ENCODE peak calls at places on chromosome 4, in ten cellular contexts. G is HepG2, Y is K562, M is PC-9, W is SK-N-SH, V is mammary epithelial cell, A is fibroblast of lung, F is mesendoderm, H is GM12878, P is MM.1S. Z is an unnamed sample.
A peak's percentile ranks its signal among the peaks of the same experiment; 100 is the strongest.

GRCh38 chr4:87506974-87507701 is 22.0 kb downstream of the SPARCL1 start:
- DNase-seq in G (no peak), Y (no peak), M (no peak), W (no peak), V (peak; percentile 83), A (peak; percentile 92), F (peak; percentile 57), H (no peak), P (no peak), Z (peak; percentile 74)

GRCh38 chr4:3044812-3045499 is 29.4 kb downstream of the HTT-AS start:
- DNase-seq in G (no peak), Y (no peak), M (no peak), W (no peak), V (no peak), A (no peak), F (no peak), H (no peak), P (no peak), Z (no peak)

GRCh38 chr4:7630559-7631287 is 196.0 kb upstream of the PSAPL1 start:
- DNase-seq in G (peak; percentile 79), Y (no peak), M (peak; percentile 29), W (peak; percentile 75), V (peak; percentile 83), A (peak; percentile 78), F (no peak), H (no peak), P (no peak), Z (peak; percentile 97)

GRCh38 chr4:26178874-26179273 is 141.9 kb upstream of the RBPJ start:
- DNase-seq in G (no peak), Y (no peak), M (no peak), W (no peak), V (no peak), A (peak; percentile 65), F (no peak), H (no peak), P (no peak), Z (no peak)

GRCh38 chr4:8855781-8856245 is 15.8 kb downstream of the HMX1 start:
- DNase-seq in G (no peak), Y (peak; percentile 26), M (no peak), W (no peak), V (no peak), A (no peak), F (peak; percentile 84), H (no peak), P (no peak), Z (no peak)

GRCh38 chr4:156820931-156821330 is 150.7 kb downstream of the PDGFC start:
- DNase-seq in G (no peak), Y (no peak), M (no peak), W (no peak), V (no peak), A (peak; percentile 61), F (no peak), H (no peak), P (no peak), Z (no peak)

GRCh38 chr4:169085015-169085414 is 75.0 kb upstream of the CBR4 start:
- DNase-seq in G (no peak), Y (no peak), M (no peak), W (peak; percentile 51), V (no peak), A (no peak), F (no peak), H (no peak), P (no peak), Z (no peak)

GRCh38 chr4:175469519-175469918 is 342.5 kb downstream of the GPM6A start:
- DNase-seq in G (no peak), Y (no peak), M (peak; percentile 37), W (no peak), V (peak; percentile 12), A (no peak), F (peak; percentile 91), H (no peak), P (no peak), Z (no peak)

GRCh38 chr4:147865926-147866325 is 134.0 kb downstream of the ARHGAP10 start:
- DNase-seq in G (no peak), Y (no peak), M (no peak), W (no peak), V (no peak), A (peak; percentile 34), F (peak; percentile 18), H (no peak), P (no peak), Z (no peak)

GRCh38 chr4:139368990-139369389 is 66.7 kb upstream of the NDUFC1 start:
- DNase-seq in G (no peak), Y (no peak), M (no peak), W (no peak), V (no peak), A (no peak), F (no peak), H (no peak), P (no peak), Z (peak; percentile 18)

GRCh38 chr4:37905526-37906169 is 14.8 kb downstream of the TBC1D1 start:
- DNase-seq in G (no peak), Y (no peak), M (no peak), W (no peak), V (no peak), A (no peak), F (no peak), H (no peak), P (no peak), Z (no peak)

GRCh38 chr4:164977243-164978164 is at the start of gene TRIM61:
- DNase-seq in G (no peak), Y (peak; percentile 11), M (no peak), W (peak; percentile 11), V (no peak), A (peak; percentile 68), F (peak; percentile 92), H (peak; percentile 54), P (peak; percentile 81), Z (peak; percentile 72)
- H3K4me3 ChIP-seq in G (no peak within 1 kb of the TSS), Y (peak within 1 kb of the TSS; percentile 28), M (peak within 1 kb of the TSS; percentile 44), W (no peak within 1 kb of the TSS), V (no peak within 1 kb of the TSS), A (peak within 1 kb of the TSS; percentile 31), F (peak within 1 kb of the TSS; percentile 97), H (peak within 1 kb of the TSS; percentile 76), P (peak within 1 kb of the TSS; percentile 86), Z (peak within 1 kb of the TSS; percentile 83)

GRCh38 chr4:78331186-78331585 is 220.4 kb upstream of the ANXA3 start:
- DNase-seq in G (no peak), Y (no peak), M (no peak), W (no peak), V (no peak), A (no peak), F (peak; percentile 49), H (no peak), P (no peak), Z (no peak)

GRCh38 chr4:78337216-78337615 is 214.4 kb upstream of the ANXA3 start:
- DNase-seq in G (no peak), Y (no peak), M (no peak), W (no peak), V (no peak), A (no peak), F (no peak), H (no peak), P (no peak), Z (no peak)

GRCh38 chr4:78332974-78333373 is 218.6 kb upstream of the ANXA3 start:
- DNase-seq in G (no peak), Y (no peak), M (no peak), W (no peak), V (no peak), A (no peak), F (no peak), H (no peak), P (no peak), Z (no peak)

GRCh38 chr4:78336093-78336943 is 215.3 kb upstream of the ANXA3 start:
- DNase-seq in G (no peak), Y (no peak), M (peak; percentile 12), W (no peak), V (peak; percentile 1), A (peak; percentile 37), F (peak; percentile 86), H (no peak), P (no peak), Z (no peak)

DNA sequence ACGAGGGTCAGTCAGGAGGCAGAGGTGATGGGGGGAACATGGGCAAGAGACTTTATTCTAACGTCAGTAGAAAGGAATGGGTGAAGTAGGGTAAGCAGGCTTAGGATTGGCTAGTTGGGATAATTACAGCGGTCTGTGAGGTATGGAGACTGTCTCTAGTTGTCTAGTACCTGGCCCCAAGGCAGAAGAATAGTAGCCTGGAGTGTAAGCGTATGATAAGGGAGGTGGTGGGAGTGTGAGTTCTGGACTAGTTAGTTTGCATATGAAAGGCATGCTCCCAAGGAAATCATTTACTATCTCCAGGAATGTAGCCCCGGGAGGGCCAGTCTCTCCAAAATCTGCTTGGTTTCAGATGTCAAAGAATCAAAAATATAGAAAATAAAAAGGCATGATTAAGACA is 219.6 kb upstream of the ANXA3 start:
- DNase-seq in G (no peak), Y (no peak), M (no peak), W (no peak), V (no peak), A (no peak), F (peak; percentile 89), H (no peak), P (no peak), Z (no peak)
- H3K4me2 ChIP-seq in G (no peak overlapping the region), Y (no peak overlapping the region), M (no peak overlapping the region), W (no peak overlapping the region), V (no peak overlapping the region), A (no peak overlapping the region), F (no peak overlapping the region), H (no peak overlapping the region), P (no peak overlapping the region), Z (no peak overlapping the region)

DNA sequence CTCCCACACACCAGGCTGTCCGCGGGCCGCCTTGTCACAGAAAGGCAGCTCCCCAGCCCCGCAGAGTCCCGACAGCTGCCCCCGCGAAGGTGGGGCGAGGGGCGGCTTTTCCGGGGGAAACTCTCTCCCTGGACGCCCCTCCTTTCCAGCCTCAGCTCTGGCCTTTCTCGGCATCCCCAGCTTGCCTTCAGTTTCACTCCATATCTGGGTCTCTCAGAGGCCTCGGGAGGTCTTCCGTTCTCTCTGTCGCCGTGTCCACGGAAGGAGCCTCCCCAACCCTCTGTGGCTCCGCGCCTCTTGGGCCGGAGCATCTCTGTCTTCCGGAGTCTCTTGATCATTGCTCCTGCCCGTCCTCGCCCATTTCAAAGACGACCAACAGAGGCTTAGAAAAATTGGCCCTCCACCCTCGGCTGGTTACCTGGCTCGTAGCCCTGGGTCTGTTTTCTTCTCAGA is 6.1 kb upstream of the MSX1 start:
- DNase-seq in G (no peak), Y (no peak), M (no peak), W (peak; percentile 47), V (no peak), A (no peak), F (peak; percentile 34), H (no peak), P (no peak), Z (peak; percentile 86)
- H3K4me3 ChIP-seq in G (no peak overlapping the region), Y (peak overlapping the region; percentile 6), M (no peak overlapping the region), W (peak overlapping the region; percentile 13), V (no peak overlapping the region), A (peak overlapping the region; percentile 33), F (no peak overlapping the region), H (peak overlapping the region; percentile 68), P (peak overlapping the region; percentile 37), Z (peak overlapping the region; percentile 71)

DNA sequence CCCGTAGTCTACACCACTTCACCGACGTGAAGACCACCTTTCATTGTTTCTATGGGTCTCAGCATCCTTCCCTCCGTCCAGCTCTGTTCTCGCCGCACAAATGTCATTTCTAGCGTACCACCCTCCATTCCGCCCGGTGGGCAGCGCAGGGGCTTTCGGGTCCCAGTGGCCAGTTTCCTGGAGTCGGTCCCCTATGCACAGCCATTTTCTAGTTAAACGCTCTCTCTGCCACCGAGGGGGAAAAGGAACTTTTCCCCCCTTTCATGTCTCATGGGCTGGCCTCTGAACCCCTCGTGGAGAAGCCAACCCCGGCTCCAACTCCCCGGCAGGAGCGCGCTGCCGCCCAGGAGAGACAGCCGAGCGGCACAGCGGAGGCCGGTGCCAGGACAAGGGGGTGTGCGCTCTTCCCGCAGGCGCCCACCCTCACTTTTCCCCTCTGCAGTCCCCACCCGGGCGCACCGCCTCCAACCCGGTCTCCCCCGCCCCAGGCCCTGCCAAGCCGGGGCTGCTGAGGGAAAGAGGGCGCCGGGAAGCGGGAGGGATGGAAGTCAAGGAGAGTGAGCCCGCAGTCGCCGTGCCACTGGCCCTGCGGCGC is 682 bp downstream of the APBB2 start:
- DNase-seq in G (no peak), Y (no peak), M (no peak), W (no peak), V (peak; percentile 20), A (no peak), F (no peak), H (no peak), P (no peak), Z (no peak)
- H3K4me2 ChIP-seq in G (peak overlapping the region; percentile 84), Y (peak overlapping the region; percentile 36), M (peak overlapping the region; percentile 99), W (peak overlapping the region; percentile 79), V (peak overlapping the region; percentile 79), A (peak overlapping the region; percentile 99), F (peak overlapping the region; percentile 80), H (peak overlapping the region; percentile 85), P (peak overlapping the region; percentile 89), Z (peak overlapping the region; percentile 95)

Z was measured in osteoblast.